ENCODE peak calls at places on chromosomes 11 and 22, in five cellular contexts. N is hepatocyte; Z is OCI-LY7; O is sigmoid colon; I is CD8-positive, alpha-beta T cell. E is an unnamed sample.

GRCh38 chr11:77473001-77473800 is 693 bp downstream of the PAK1 start:
- DNase-seq in N (peak), Z (no peak), O (peak), I (peak), E (no peak)

GRCh38 chr22:37326726-37327125 is 44.4 kb downstream of the CYTH4 start:
- DNase-seq in N (peak), Z (no peak), O (no peak), I (no peak), E (no peak)

GRCh38 chr11:75777461-75778110 is 9.0 kb downstream of the DGAT2 start:
- DNase-seq in N (no peak), Z (no peak), O (no peak), I (no peak), E (no peak)

GRCh38 chr11:58618215-58618614 is 4.2 kb upstream of the CNTF start:
- DNase-seq in N (no peak), Z (peak), O (no peak), I (no peak), E (no peak)

GRCh38 chr11:76124905-76125566 is 81.3 kb downstream of the WNT11 start:
- DNase-seq in N (no peak), Z (peak), O (no peak), I (no peak), E (no peak)

GRCh38 chr11:77212314-77213007 is 84.4 kb downstream of the MYO7A start:
- DNase-seq in N (no peak), Z (no peak), O (no peak), I (no peak), E (no peak)

GRCh38 chr11:69044111-69045013 is 4.4 kb upstream of the TPCN2 start:
- DNase-seq in N (peak), Z (peak), O (peak), I (no peak), E (peak)

GRCh38 chr22:35894464-35894878 is 134.2 kb downstream of the RBFOX2 start:
- DNase-seq in N (no peak), Z (peak), O (peak), I (no peak), E (no peak)

GRCh38 chr22:31929126-31929928 is 15.0 kb upstream of the YWHAH start:
- DNase-seq in N (peak), Z (no peak), O (no peak), I (no peak), E (no peak)

GRCh38 chr22:35622132-35622913 is 5.2 kb upstream of the MB start:
- DNase-seq in N (peak), Z (no peak), O (peak), I (no peak), E (no peak)

DNA sequence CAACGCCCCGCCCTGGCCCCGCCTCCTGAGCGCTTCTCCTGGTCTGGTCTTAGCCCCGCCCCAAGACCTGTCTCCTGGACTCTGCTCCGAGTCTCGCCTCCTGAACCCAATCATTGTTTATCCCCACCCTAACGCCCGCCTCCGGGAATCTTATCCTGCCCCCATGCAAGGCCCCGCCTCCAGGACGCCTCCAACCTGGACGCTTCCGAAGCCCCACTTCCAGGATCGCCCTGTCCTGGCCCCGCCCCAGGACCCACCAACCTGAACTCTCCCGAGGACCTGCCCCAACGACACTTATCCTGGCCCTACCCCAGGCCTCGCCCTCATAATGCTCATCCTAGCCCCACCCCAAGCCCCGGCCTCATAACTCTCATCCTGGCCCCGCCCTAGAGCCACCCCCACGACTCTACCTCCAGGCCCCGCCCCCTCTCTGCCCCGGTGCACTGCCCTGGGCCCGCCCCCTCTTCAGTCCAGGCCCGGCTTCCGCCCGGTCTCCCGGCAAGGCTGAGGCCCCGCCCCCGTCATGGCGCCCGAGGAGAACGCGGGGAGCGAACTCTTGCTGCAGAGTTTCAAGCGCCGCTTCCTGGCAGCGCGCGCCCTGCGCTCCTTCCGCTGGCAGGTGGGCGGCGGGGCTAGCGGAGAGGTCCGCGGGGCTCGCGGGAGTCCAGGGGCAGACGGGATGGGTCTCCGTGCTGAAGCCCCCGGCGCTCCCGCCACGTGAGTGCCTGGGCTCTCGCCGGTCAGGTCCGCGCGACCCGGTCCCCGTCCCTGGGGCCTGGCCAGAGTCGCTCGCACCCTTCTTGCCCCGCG is 45.8 kb upstream of the DEFB108B start:
- DNase-seq in N (peak), Z (peak), O (peak), I (peak), E (peak)
- TF ChIP-seq CTCF in N (no peak), Z (no peak), O (no peak), I (no peak), E (no peak)

DNA sequence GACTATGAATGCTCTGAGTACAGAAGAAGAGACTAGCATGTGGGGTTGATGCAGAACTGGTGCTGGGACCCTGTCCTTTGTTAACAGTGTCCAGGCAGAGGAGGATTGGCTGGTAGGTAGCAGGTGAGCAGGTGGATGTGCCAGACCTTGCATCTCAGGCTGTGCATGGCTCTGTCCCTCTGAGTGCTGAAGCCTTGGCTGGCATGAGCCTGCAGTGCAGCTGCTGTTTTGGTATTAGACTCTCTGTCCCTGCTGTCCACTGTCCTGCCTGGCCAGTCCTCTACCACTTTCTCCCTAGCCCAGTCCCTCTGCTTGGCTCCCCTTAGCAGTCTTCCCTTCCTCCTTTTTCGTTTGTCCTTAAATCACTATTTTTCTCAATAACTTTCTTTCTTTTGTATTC is 213.6 kb upstream of the ZBED5 start:
- DNase-seq in N (no peak), Z (no peak), O (no peak), I (no peak), E (no peak)
- TF ChIP-seq CTCF in N (no peak), Z (no peak), O (no peak), I (no peak), E (no peak)

DNA sequence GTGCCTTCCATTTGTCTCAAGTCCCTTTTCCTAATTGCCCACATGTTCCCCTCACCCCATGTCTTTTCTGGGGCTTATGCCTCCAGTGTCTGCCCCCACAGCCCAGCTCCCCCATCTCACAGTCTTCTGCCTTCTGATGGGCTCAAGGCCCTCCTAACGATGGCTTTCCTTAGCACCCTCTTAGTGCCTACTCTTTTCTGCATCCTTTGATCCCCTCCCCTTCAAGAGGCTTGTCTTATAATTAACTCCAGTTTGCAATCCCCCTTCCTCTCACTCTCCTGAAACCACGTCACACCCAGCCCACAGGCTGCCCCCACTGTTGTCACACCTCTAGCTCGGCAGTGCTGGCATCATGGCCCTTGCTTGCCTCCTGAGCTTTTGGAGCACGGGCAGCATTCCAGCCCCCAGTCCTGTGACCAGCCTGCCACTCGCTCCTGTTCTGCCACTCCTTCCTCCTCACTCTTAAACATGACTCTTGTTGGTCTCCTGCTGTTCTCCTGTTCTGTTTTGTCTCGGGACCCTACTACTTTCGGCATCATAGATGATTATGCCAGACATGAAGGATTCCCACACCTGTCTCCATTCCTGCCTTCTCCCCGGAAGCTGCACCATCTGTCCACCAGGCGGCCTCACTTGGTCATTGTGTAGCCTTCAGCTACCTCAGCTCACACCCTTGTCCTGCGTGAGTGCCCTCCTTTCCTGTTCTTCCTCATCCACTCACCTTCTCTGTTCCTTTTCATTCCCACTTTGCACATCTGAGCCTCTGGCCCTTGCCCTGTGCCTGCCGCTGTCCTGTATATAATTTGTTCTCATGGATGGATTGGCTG is 26.1 kb downstream of the UBE2L3 start:
- DNase-seq in N (no peak), Z (no peak), O (no peak), I (no peak), E (no peak)
- TF ChIP-seq CTCF in N (peak), Z (peak), O (no peak), I (no peak), E (peak)

GRCh38 chr11:102268083-102268984 is 49.0 kb upstream of the BIRC3 start:
- DNase-seq in N (peak), Z (peak), O (peak), I (peak), E (no peak)
- TF ChIP-seq CTCF in N (peak), Z (peak), O (no peak), I (no peak), E (peak)

DNA sequence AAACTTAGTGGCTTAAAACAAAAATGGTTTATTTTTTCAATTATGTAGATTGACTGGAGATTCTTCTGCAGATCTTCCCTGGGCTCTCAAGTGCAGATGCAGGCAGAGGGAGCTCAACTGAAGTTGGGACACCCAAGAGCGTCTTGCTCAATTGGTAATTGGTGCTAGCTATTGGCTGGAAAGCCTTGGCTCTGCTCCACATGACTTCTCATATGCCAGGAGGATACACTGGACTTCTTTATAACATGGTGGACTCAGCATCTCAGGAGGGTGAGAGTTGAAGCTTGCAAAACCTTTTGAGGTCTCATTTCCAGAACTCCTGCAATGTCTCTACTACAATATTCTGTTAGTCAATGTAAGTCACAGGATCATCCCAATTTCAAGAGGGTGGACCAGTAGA is 42.2 kb upstream of the PRSS23 start:
- DNase-seq in N (no peak), Z (no peak), O (no peak), I (no peak), E (no peak)
- TF ChIP-seq CTCF in N (no peak), Z (no peak), O (no peak), I (no peak), E (no peak)

DNA sequence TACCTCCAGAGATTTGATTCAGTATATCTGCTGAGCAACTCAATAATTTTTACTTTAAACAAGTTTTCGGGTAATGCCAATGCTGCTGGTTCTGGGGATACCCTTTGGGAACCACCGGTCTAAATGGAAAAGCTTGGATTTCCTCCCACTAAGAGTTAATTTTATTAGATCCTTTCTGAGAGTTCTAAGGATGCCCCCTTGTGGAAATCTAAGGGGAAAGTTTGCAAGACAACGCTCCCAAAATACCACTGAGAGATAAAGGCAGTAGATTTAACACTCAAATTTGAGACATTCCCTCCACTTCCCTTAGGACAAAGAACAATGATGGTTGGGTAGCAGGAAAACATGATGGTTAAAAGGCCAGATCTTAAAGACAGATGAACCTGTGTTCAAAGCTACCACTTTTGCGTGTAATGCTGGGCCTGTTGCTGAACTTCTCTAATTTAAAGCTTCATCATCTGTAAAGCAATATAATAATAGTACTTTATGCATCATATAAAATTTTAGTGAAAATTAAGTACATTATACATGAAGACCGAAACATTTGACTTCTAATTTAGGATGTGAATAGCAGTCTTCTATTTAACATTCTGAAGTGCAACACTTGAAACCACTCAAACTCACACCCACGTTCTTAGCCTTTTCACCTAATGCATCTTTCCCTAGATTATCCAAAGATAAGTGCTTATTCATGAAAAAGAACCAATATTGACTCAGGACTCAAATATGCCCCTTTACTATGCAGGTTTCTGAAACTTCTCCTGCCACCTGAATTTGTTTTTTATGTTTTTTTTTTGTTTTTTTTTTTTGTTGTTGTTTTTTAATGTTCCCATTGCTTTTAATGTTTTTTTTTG is 110.1 kb upstream of the LUZP2 start:
- DNase-seq in N (peak), Z (no peak), O (no peak), I (no peak), E (no peak)
- TF ChIP-seq CTCF in N (peak), Z (peak), O (no peak), I (no peak), E (peak)

E was measured in retinal pigment epithelial cell.